ENCODE peak calls at places on chromosome 21, in seven cellular contexts. One of them, this sample, is unnamed.
A peak's percentile ranks its signal among the peaks of the same experiment; 100 is the strongest.

GRCh38 chr21:34180826-34181359 is 107.5 kb downstream of the MRPS6 start:
- DNase-seq in neural crest cell: peak; percentile 45
- DNase-seq in epithelial cell of esophagus: no peak
- DNase-seq in epithelial cell of proximal tubule: no peak
- DNase-seq in foreskin fibroblast: no peak
- DNase-seq in BJ: no peak
- DNase-seq in astrocyte of the spinal cord: no peak
- DNase-seq in this sample: no peak

GRCh38 chr21:17368748-17369363 is 144.0 kb upstream of the CXADR start:
- DNase-seq in astrocyte of the spinal cord: no peak
- DNase-seq in epithelial cell of esophagus: no peak
- DNase-seq in epithelial cell of proximal tubule: no peak
- DNase-seq in BJ: no peak
- DNase-seq in neural crest cell: no peak
- DNase-seq in foreskin fibroblast: no peak
- DNase-seq in this sample: no peak

GRCh38 chr21:30615199-30615598 is 1.0 kb upstream of the KRTAP20-1 start:
- DNase-seq in foreskin fibroblast: no peak
- DNase-seq in epithelial cell of esophagus: no peak
- DNase-seq in epithelial cell of proximal tubule: no peak
- DNase-seq in neural crest cell: no peak
- DNase-seq in astrocyte of the spinal cord: no peak
- DNase-seq in BJ: no peak
- DNase-seq in this sample: no peak

GRCh38 chr21:24729568-24729967 is 877.7 kb downstream of the MRPL39 start:
- DNase-seq in epithelial cell of esophagus: no peak
- DNase-seq in foreskin fibroblast: no peak
- DNase-seq in epithelial cell of proximal tubule: no peak
- DNase-seq in astrocyte of the spinal cord: no peak
- DNase-seq in neural crest cell: no peak
- DNase-seq in BJ: no peak
- DNase-seq in this sample: no peak

GRCh38 chr21:43829575-43830119 is 35.4 kb upstream of the AGPAT3 start:
- DNase-seq in astrocyte of the spinal cord: no peak
- DNase-seq in foreskin fibroblast: no peak
- DNase-seq in epithelial cell of proximal tubule: no peak
- DNase-seq in BJ: no peak
- DNase-seq in neural crest cell: no peak
- DNase-seq in epithelial cell of esophagus: no peak
- DNase-seq in this sample: no peak

GRCh38 chr21:27804515-27804914 is 837.6 kb upstream of the ADAMTS5 start:
- DNase-seq in neural crest cell: no peak
- DNase-seq in epithelial cell of esophagus: no peak
- DNase-seq in BJ: no peak
- DNase-seq in astrocyte of the spinal cord: no peak
- DNase-seq in foreskin fibroblast: no peak
- DNase-seq in epithelial cell of proximal tubule: no peak
- DNase-seq in this sample: no peak

GRCh38 chr21:26800001-26800400 is 45.2 kb downstream of the ADAMTS1 start:
- DNase-seq in epithelial cell of proximal tubule: no peak
- DNase-seq in epithelial cell of esophagus: no peak
- DNase-seq in foreskin fibroblast: no peak
- DNase-seq in neural crest cell: no peak
- DNase-seq in BJ: no peak
- DNase-seq in astrocyte of the spinal cord: no peak
- DNase-seq in this sample: no peak

GRCh38 chr21:34687065-34687464 is 18.3 kb downstream of the CLIC6 start:
- DNase-seq in BJ: no peak
- DNase-seq in neural crest cell: no peak
- DNase-seq in astrocyte of the spinal cord: no peak
- DNase-seq in foreskin fibroblast: no peak
- DNase-seq in epithelial cell of proximal tubule: no peak
- DNase-seq in epithelial cell of esophagus: no peak
- DNase-seq in this sample: no peak

GRCh38 chr21:21614966-21615365 is 616.8 kb downstream of the NCAM2 start:
- DNase-seq in epithelial cell of esophagus: no peak
- DNase-seq in foreskin fibroblast: no peak
- DNase-seq in epithelial cell of proximal tubule: no peak
- DNase-seq in astrocyte of the spinal cord: no peak
- DNase-seq in BJ: no peak
- DNase-seq in neural crest cell: no peak
- DNase-seq in this sample: no peak

GRCh38 chr21:33152228-33153130 is 77.3 kb upstream of the IFNAR2 start:
- DNase-seq in astrocyte of the spinal cord: no peak
- DNase-seq in neural crest cell: peak; percentile 7
- DNase-seq in foreskin fibroblast: no peak
- DNase-seq in BJ: no peak
- DNase-seq in epithelial cell of proximal tubule: no peak
- DNase-seq in epithelial cell of esophagus: no peak
- DNase-seq in this sample: no peak

GRCh38 chr21:31103163-31103562 is 64.9 kb upstream of the KRTAP19-8 start:
- DNase-seq in foreskin fibroblast: no peak
- DNase-seq in BJ: no peak
- DNase-seq in neural crest cell: no peak
- DNase-seq in epithelial cell of proximal tubule: no peak
- DNase-seq in epithelial cell of esophagus: no peak
- DNase-seq in astrocyte of the spinal cord: no peak
- DNase-seq in this sample: no peak

GRCh38 chr21:34865922-34866271 is 183.2 kb downstream of the RUNX1 start:
- DNase-seq in BJ: no peak
- DNase-seq in epithelial cell of esophagus: peak; percentile 36
- DNase-seq in epithelial cell of proximal tubule: no peak
- DNase-seq in foreskin fibroblast: no peak
- DNase-seq in astrocyte of the spinal cord: no peak
- DNase-seq in neural crest cell: no peak
- DNase-seq in this sample: no peak

GRCh38 chr21:43848771-43849170 is 16.3 kb upstream of the AGPAT3 start:
- DNase-seq in foreskin fibroblast: no peak
- DNase-seq in astrocyte of the spinal cord: no peak
- DNase-seq in epithelial cell of esophagus: no peak
- DNase-seq in neural crest cell: no peak
- DNase-seq in BJ: no peak
- DNase-seq in epithelial cell of proximal tubule: no peak
- DNase-seq in this sample: no peak

GRCh38 chr21:44872266-44872567 is 1.3 kb downstream of the PTTG1IP start:
- DNase-seq in neural crest cell: no peak
- DNase-seq in epithelial cell of proximal tubule: no peak
- DNase-seq in foreskin fibroblast: no peak
- DNase-seq in astrocyte of the spinal cord: no peak
- DNase-seq in epithelial cell of esophagus: peak; percentile 45
- DNase-seq in BJ: no peak
- DNase-seq in this sample: no peak
- TF ChIP-seq CTCF in neural crest cell: no peak
- TF ChIP-seq CTCF in epithelial cell of proximal tubule: peak; percentile 11
- TF ChIP-seq CTCF in foreskin fibroblast: no peak
- TF ChIP-seq CTCF in astrocyte of the spinal cord: no peak
- TF ChIP-seq CTCF in epithelial cell of esophagus: no peak
- TF ChIP-seq CTCF in BJ: no peak
- TF ChIP-seq CTCF in this sample: no peak

GRCh38 chr21:46099476-46099875 is 1.6 kb downstream of the COL6A2 start:
- DNase-seq in neural crest cell: no peak
- DNase-seq in BJ: no peak
- DNase-seq in epithelial cell of esophagus: no peak
- DNase-seq in foreskin fibroblast: no peak
- DNase-seq in astrocyte of the spinal cord: no peak
- DNase-seq in epithelial cell of proximal tubule: no peak
- DNase-seq in this sample: no peak
- TF ChIP-seq CTCF in neural crest cell: no peak
- TF ChIP-seq CTCF in BJ: peak; percentile 29
- TF ChIP-seq CTCF in epithelial cell of esophagus: no peak
- TF ChIP-seq CTCF in foreskin fibroblast: peak; percentile 16
- TF ChIP-seq CTCF in astrocyte of the spinal cord: peak; percentile 32
- TF ChIP-seq CTCF in epithelial cell of proximal tubule: peak; percentile 7
- TF ChIP-seq CTCF in this sample: no peak

GRCh38 chr21:42578034-42578433 is 64.4 kb downstream of the SLC37A1 start:
- DNase-seq in foreskin fibroblast: no peak
- DNase-seq in epithelial cell of proximal tubule: no peak
- DNase-seq in astrocyte of the spinal cord: no peak
- DNase-seq in epithelial cell of esophagus: no peak
- DNase-seq in neural crest cell: no peak
- DNase-seq in BJ: no peak
- DNase-seq in this sample: no peak
- TF ChIP-seq CTCF in foreskin fibroblast: no peak
- TF ChIP-seq CTCF in epithelial cell of proximal tubule: no peak
- TF ChIP-seq CTCF in astrocyte of the spinal cord: no peak
- TF ChIP-seq CTCF in epithelial cell of esophagus: no peak
- TF ChIP-seq CTCF in neural crest cell: no peak
- TF ChIP-seq CTCF in BJ: no peak
- TF ChIP-seq CTCF in this sample: no peak

DNA sequence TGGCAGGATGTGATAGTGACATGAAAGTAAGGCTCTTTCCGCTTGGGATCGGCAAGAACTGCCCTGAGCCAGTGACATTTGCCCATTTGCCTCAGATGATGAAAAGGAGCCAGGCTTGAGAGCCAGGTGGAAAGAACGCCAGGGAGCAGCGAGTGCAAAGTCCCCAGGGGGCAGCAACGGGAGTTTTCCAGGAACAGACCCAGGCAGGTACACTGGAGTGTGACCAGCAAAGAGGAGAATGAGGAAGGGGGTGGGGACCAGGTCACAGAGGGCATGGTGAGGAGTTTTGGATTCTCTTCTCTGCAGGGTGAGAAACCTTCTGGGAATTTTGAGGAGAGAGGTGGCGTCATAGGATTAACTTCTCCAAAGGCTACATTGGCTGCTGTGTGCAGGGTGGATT is 10.8 kb upstream of the ETS2 start:
- DNase-seq in BJ: no peak
- DNase-seq in neural crest cell: no peak
- DNase-seq in epithelial cell of esophagus: no peak
- DNase-seq in epithelial cell of proximal tubule: no peak
- DNase-seq in foreskin fibroblast: no peak
- DNase-seq in astrocyte of the spinal cord: no peak
- DNase-seq in this sample: no peak
- TF ChIP-seq CTCF in BJ: no peak
- TF ChIP-seq CTCF in neural crest cell: no peak
- TF ChIP-seq CTCF in epithelial cell of esophagus: no peak
- TF ChIP-seq CTCF in epithelial cell of proximal tubule: peak; percentile 50
- TF ChIP-seq CTCF in foreskin fibroblast: no peak
- TF ChIP-seq CTCF in astrocyte of the spinal cord: no peak
- TF ChIP-seq CTCF in this sample: peak; percentile 24

GRCh38 chr21:37073417-37074194 is 552 bp downstream of the TTC3 start:
- DNase-seq in foreskin fibroblast: peak; percentile 37
- DNase-seq in epithelial cell of esophagus: peak; percentile 39
- DNase-seq in epithelial cell of proximal tubule: no peak
- DNase-seq in BJ: no peak
- DNase-seq in neural crest cell: no peak
- DNase-seq in astrocyte of the spinal cord: peak; percentile 32
- DNase-seq in this sample: peak; percentile 20
- TF ChIP-seq CTCF in foreskin fibroblast: no peak
- TF ChIP-seq CTCF in epithelial cell of esophagus: no peak
- TF ChIP-seq CTCF in epithelial cell of proximal tubule: no peak
- TF ChIP-seq CTCF in BJ: peak; percentile 33
- TF ChIP-seq CTCF in neural crest cell: no peak
- TF ChIP-seq CTCF in astrocyte of the spinal cord: no peak
- TF ChIP-seq CTCF in this sample: no peak

GRCh38 chr21:39923441-39923840 is 56.2 kb downstream of the PCP4 start:
- DNase-seq in foreskin fibroblast: no peak
- DNase-seq in astrocyte of the spinal cord: no peak
- DNase-seq in neural crest cell: no peak
- DNase-seq in epithelial cell of esophagus: no peak
- DNase-seq in BJ: no peak
- DNase-seq in epithelial cell of proximal tubule: no peak
- DNase-seq in this sample: no peak
- TF ChIP-seq CTCF in foreskin fibroblast: no peak
- TF ChIP-seq CTCF in astrocyte of the spinal cord: no peak
- TF ChIP-seq CTCF in neural crest cell: no peak
- TF ChIP-seq CTCF in epithelial cell of esophagus: no peak
- TF ChIP-seq CTCF in BJ: no peak
- TF ChIP-seq CTCF in epithelial cell of proximal tubule: no peak
- TF ChIP-seq CTCF in this sample: no peak

DNA sequence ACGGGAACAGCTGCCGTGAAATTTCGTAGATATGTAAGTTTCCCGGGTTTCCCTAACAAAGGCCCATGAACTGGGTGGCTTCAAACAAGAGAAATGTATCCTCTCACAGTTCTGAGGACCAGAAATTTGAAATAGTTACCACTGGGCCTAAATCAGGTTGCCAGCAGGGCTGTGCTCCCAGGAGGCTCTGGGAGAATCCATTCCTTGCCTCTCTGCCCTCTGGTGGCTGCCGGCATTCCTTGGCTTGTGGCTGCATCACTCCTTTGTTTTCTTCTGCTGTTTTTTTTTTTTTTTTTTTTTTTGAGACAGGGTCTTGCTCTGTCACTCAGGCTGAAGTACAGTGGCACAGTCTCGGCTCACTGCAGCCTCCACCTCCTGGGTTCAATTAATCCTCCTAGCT is 23.7 kb downstream of the UMODL1 start:
- DNase-seq in epithelial cell of esophagus: no peak
- DNase-seq in astrocyte of the spinal cord: no peak
- DNase-seq in epithelial cell of proximal tubule: no peak
- DNase-seq in neural crest cell: no peak
- DNase-seq in BJ: no peak
- DNase-seq in foreskin fibroblast: no peak
- DNase-seq in this sample: no peak
- TF ChIP-seq CTCF in epithelial cell of esophagus: no peak
- TF ChIP-seq CTCF in astrocyte of the spinal cord: no peak
- TF ChIP-seq CTCF in epithelial cell of proximal tubule: peak; percentile 22
- TF ChIP-seq CTCF in neural crest cell: no peak
- TF ChIP-seq CTCF in BJ: no peak
- TF ChIP-seq CTCF in foreskin fibroblast: no peak
- TF ChIP-seq CTCF in this sample: no peak